ENCODE peak calls at places on chromosomes 11 and 22, in seven cellular contexts. One of them, this sample, is unnamed.

GRCh38 chr22:47337161-47337621 is 574.7 kb downstream of the TBC1D22A start:
- DNase-seq in hypothalamus: peak; percentile 10
- DNase-seq in activated naive CD8-positive, alpha-beta T cell treated with anti-CD3 and anti-CD28 coated beads, Interleukin-2, amount 50 U/mL, for 24 hours: no peak
- DNase-seq in GM23248: peak; percentile 77
- DNase-seq in cardiac fibroblast: peak; percentile 91
- DNase-seq in lower leg skin: peak; percentile 61
- DNase-seq in fibroblast of mammary gland: peak; percentile 47
- DNase-seq in this sample: no peak

GRCh38 chr11:44614281-44614680 is 48.8 kb downstream of the CD82 start:
- DNase-seq in lower leg skin: no peak
- DNase-seq in fibroblast of mammary gland: no peak
- DNase-seq in activated naive CD8-positive, alpha-beta T cell treated with anti-CD3 and anti-CD28 coated beads, Interleukin-2, amount 50 U/mL, for 24 hours: no peak
- DNase-seq in GM23248: no peak
- DNase-seq in hypothalamus: no peak
- DNase-seq in cardiac fibroblast: no peak
- DNase-seq in this sample: peak; percentile 77

GRCh38 chr11:118353084-118353710 is 6.2 kb upstream of the UBE4A start:
- DNase-seq in fibroblast of mammary gland: peak; percentile 35
- DNase-seq in GM23248: peak; percentile 45
- DNase-seq in hypothalamus: no peak
- DNase-seq in activated naive CD8-positive, alpha-beta T cell treated with anti-CD3 and anti-CD28 coated beads, Interleukin-2, amount 50 U/mL, for 24 hours: no peak
- DNase-seq in lower leg skin: no peak
- DNase-seq in cardiac fibroblast: peak; percentile 40
- DNase-seq in this sample: peak; percentile 8

GRCh38 chr22:18110194-18110943 is at the start of gene TUBA8:
- DNase-seq in cardiac fibroblast: peak; percentile 31
- DNase-seq in fibroblast of mammary gland: no peak
- DNase-seq in hypothalamus: peak; percentile 54
- DNase-seq in lower leg skin: peak; percentile 92
- DNase-seq in activated naive CD8-positive, alpha-beta T cell treated with anti-CD3 and anti-CD28 coated beads, Interleukin-2, amount 50 U/mL, for 24 hours: peak; percentile 61
- DNase-seq in GM23248: peak; percentile 75
- DNase-seq in this sample: no peak

GRCh38 chr11:59802639-59803176 is 7.9 kb downstream of the MRPL16 start:
- DNase-seq in lower leg skin: no peak
- DNase-seq in GM23248: peak; percentile 75
- DNase-seq in activated naive CD8-positive, alpha-beta T cell treated with anti-CD3 and anti-CD28 coated beads, Interleukin-2, amount 50 U/mL, for 24 hours: no peak
- DNase-seq in fibroblast of mammary gland: peak; percentile 68
- DNase-seq in hypothalamus: peak; percentile 32
- DNase-seq in cardiac fibroblast: peak; percentile 68
- DNase-seq in this sample: peak; percentile 64

GRCh38 chr22:24177456-24177855 is 3.8 kb upstream of the SUSD2 start:
- DNase-seq in cardiac fibroblast: no peak
- DNase-seq in activated naive CD8-positive, alpha-beta T cell treated with anti-CD3 and anti-CD28 coated beads, Interleukin-2, amount 50 U/mL, for 24 hours: no peak
- DNase-seq in GM23248: no peak
- DNase-seq in hypothalamus: no peak
- DNase-seq in fibroblast of mammary gland: no peak
- DNase-seq in lower leg skin: no peak
- DNase-seq in this sample: no peak

GRCh38 chr11:48043111-48043997 is 63.0 kb downstream of the PTPRJ start:
- DNase-seq in fibroblast of mammary gland: no peak
- DNase-seq in lower leg skin: no peak
- DNase-seq in GM23248: no peak
- DNase-seq in activated naive CD8-positive, alpha-beta T cell treated with anti-CD3 and anti-CD28 coated beads, Interleukin-2, amount 50 U/mL, for 24 hours: no peak
- DNase-seq in hypothalamus: no peak
- DNase-seq in cardiac fibroblast: no peak
- DNase-seq in this sample: no peak

GRCh38 chr11:100673063-100673462 is 14.0 kb upstream of the ARHGAP42 start:
- DNase-seq in activated naive CD8-positive, alpha-beta T cell treated with anti-CD3 and anti-CD28 coated beads, Interleukin-2, amount 50 U/mL, for 24 hours: no peak
- DNase-seq in lower leg skin: no peak
- DNase-seq in GM23248: no peak
- DNase-seq in cardiac fibroblast: no peak
- DNase-seq in fibroblast of mammary gland: no peak
- DNase-seq in hypothalamus: no peak
- DNase-seq in this sample: no peak

GRCh38 chr11:126391970-126392637 is 36.6 kb downstream of the ST3GAL4 start:
- DNase-seq in hypothalamus: peak; percentile 40
- DNase-seq in GM23248: peak; percentile 22
- DNase-seq in lower leg skin: no peak
- DNase-seq in cardiac fibroblast: peak; percentile 45
- DNase-seq in activated naive CD8-positive, alpha-beta T cell treated with anti-CD3 and anti-CD28 coated beads, Interleukin-2, amount 50 U/mL, for 24 hours: no peak
- DNase-seq in fibroblast of mammary gland: no peak
- DNase-seq in this sample: peak; percentile 41

GRCh38 chr11:83140691-83141455 is 16.1 kb upstream of the PCF11 start:
- DNase-seq in lower leg skin: no peak
- DNase-seq in cardiac fibroblast: no peak
- DNase-seq in activated naive CD8-positive, alpha-beta T cell treated with anti-CD3 and anti-CD28 coated beads, Interleukin-2, amount 50 U/mL, for 24 hours: no peak
- DNase-seq in hypothalamus: no peak
- DNase-seq in fibroblast of mammary gland: no peak
- DNase-seq in GM23248: no peak
- DNase-seq in this sample: no peak

GRCh38 chr11:84261707-84262106 is 975.5 kb upstream of the CCDC90B start:
- DNase-seq in hypothalamus: no peak
- DNase-seq in cardiac fibroblast: no peak
- DNase-seq in fibroblast of mammary gland: peak; percentile 18
- DNase-seq in lower leg skin: no peak
- DNase-seq in activated naive CD8-positive, alpha-beta T cell treated with anti-CD3 and anti-CD28 coated beads, Interleukin-2, amount 50 U/mL, for 24 hours: no peak
- DNase-seq in GM23248: no peak
- DNase-seq in this sample: no peak

GRCh38 chr11:119615003-119615878 is 113.8 kb downstream of the NECTIN1 start:
- DNase-seq in fibroblast of mammary gland: peak; percentile 80
- DNase-seq in cardiac fibroblast: peak; percentile 75
- DNase-seq in activated naive CD8-positive, alpha-beta T cell treated with anti-CD3 and anti-CD28 coated beads, Interleukin-2, amount 50 U/mL, for 24 hours: no peak
- DNase-seq in GM23248: peak; percentile 83
- DNase-seq in lower leg skin: no peak
- DNase-seq in hypothalamus: peak; percentile 37
- DNase-seq in this sample: no peak

GRCh38 chr11:83006877-83007330 is 64.8 kb downstream of the RAB30 start:
- DNase-seq in hypothalamus: no peak
- DNase-seq in GM23248: no peak
- DNase-seq in fibroblast of mammary gland: no peak
- DNase-seq in cardiac fibroblast: no peak
- DNase-seq in lower leg skin: no peak
- DNase-seq in activated naive CD8-positive, alpha-beta T cell treated with anti-CD3 and anti-CD28 coated beads, Interleukin-2, amount 50 U/mL, for 24 hours: no peak
- DNase-seq in this sample: no peak

GRCh38 chr11:110161061-110161460 is 67.9 kb downstream of the ZC3H12C start:
- DNase-seq in lower leg skin: no peak
- DNase-seq in GM23248: no peak
- DNase-seq in activated naive CD8-positive, alpha-beta T cell treated with anti-CD3 and anti-CD28 coated beads, Interleukin-2, amount 50 U/mL, for 24 hours: no peak
- DNase-seq in fibroblast of mammary gland: no peak
- DNase-seq in hypothalamus: no peak
- DNase-seq in cardiac fibroblast: no peak
- DNase-seq in this sample: no peak

GRCh38 chr11:118245946-118246562 is 6.1 kb downstream of the MPZL3 start:
- DNase-seq in activated naive CD8-positive, alpha-beta T cell treated with anti-CD3 and anti-CD28 coated beads, Interleukin-2, amount 50 U/mL, for 24 hours: no peak
- DNase-seq in lower leg skin: no peak
- DNase-seq in hypothalamus: no peak
- DNase-seq in cardiac fibroblast: no peak
- DNase-seq in fibroblast of mammary gland: no peak
- DNase-seq in GM23248: no peak
- DNase-seq in this sample: no peak

GRCh38 chr11:130829801-130830562 is 86.3 kb downstream of the SNX19 start:
- DNase-seq in hypothalamus: no peak
- DNase-seq in fibroblast of mammary gland: peak; percentile 39
- DNase-seq in lower leg skin: no peak
- DNase-seq in cardiac fibroblast: peak; percentile 67
- DNase-seq in GM23248: no peak
- DNase-seq in activated naive CD8-positive, alpha-beta T cell treated with anti-CD3 and anti-CD28 coated beads, Interleukin-2, amount 50 U/mL, for 24 hours: no peak
- DNase-seq in this sample: no peak

GRCh38 chr11:120516461-120517389 is 5.2 kb downstream of the GRIK4 start:
- DNase-seq in GM23248: peak; percentile 40
- DNase-seq in lower leg skin: peak; percentile 78
- DNase-seq in hypothalamus: no peak
- DNase-seq in cardiac fibroblast: no peak
- DNase-seq in activated naive CD8-positive, alpha-beta T cell treated with anti-CD3 and anti-CD28 coated beads, Interleukin-2, amount 50 U/mL, for 24 hours: no peak
- DNase-seq in fibroblast of mammary gland: no peak
- DNase-seq in this sample: no peak

GRCh38 chr11:102488208-102488607 is 35.6 kb upstream of the TMEM123 start:
- DNase-seq in fibroblast of mammary gland: no peak
- DNase-seq in lower leg skin: no peak
- DNase-seq in cardiac fibroblast: no peak
- DNase-seq in hypothalamus: no peak
- DNase-seq in activated naive CD8-positive, alpha-beta T cell treated with anti-CD3 and anti-CD28 coated beads, Interleukin-2, amount 50 U/mL, for 24 hours: no peak
- DNase-seq in GM23248: no peak
- DNase-seq in this sample: no peak

GRCh38 chr22:37295946-37296345 is 13.6 kb downstream of the CYTH4 start:
- DNase-seq in hypothalamus: no peak
- DNase-seq in GM23248: no peak
- DNase-seq in lower leg skin: no peak
- DNase-seq in cardiac fibroblast: no peak
- DNase-seq in activated naive CD8-positive, alpha-beta T cell treated with anti-CD3 and anti-CD28 coated beads, Interleukin-2, amount 50 U/mL, for 24 hours: no peak
- DNase-seq in fibroblast of mammary gland: no peak
- DNase-seq in this sample: no peak

GRCh38 chr11:15893080-15893492 is 463.3 kb downstream of the SOX6 start:
- DNase-seq in GM23248: no peak
- DNase-seq in hypothalamus: no peak
- DNase-seq in lower leg skin: no peak
- DNase-seq in fibroblast of mammary gland: peak; percentile 3
- DNase-seq in cardiac fibroblast: peak; percentile 74
- DNase-seq in activated naive CD8-positive, alpha-beta T cell treated with anti-CD3 and anti-CD28 coated beads, Interleukin-2, amount 50 U/mL, for 24 hours: no peak
- DNase-seq in this sample: no peak

GRCh38 chr11:103433380-103433779 is 324.2 kb downstream of the DYNC2H1 start:
- DNase-seq in lower leg skin: no peak
- DNase-seq in activated naive CD8-positive, alpha-beta T cell treated with anti-CD3 and anti-CD28 coated beads, Interleukin-2, amount 50 U/mL, for 24 hours: no peak
- DNase-seq in hypothalamus: no peak
- DNase-seq in fibroblast of mammary gland: peak; percentile 86
- DNase-seq in cardiac fibroblast: peak; percentile 43
- DNase-seq in GM23248: peak; percentile 94
- DNase-seq in this sample: no peak

GRCh38 chr22:31279821-31280496 is 12.3 kb downstream of the PIK3IP1 start:
- DNase-seq in hypothalamus: no peak
- DNase-seq in lower leg skin: peak; percentile 57
- DNase-seq in activated naive CD8-positive, alpha-beta T cell treated with anti-CD3 and anti-CD28 coated beads, Interleukin-2, amount 50 U/mL, for 24 hours: no peak
- DNase-seq in cardiac fibroblast: no peak
- DNase-seq in fibroblast of mammary gland: no peak
- DNase-seq in GM23248: no peak
- DNase-seq in this sample: no peak

This sample was measured in erythroblast.